ENCODE peak calls at places on chromosomes 11 and 22, in nine cellular contexts. H, Q, W, Z, T, B, R, O and I are unnamed samples.

GRCh38 chr22:41216984-41217383 is 11.9 kb downstream of the L3MBTL2 start:
- DNase-seq in H (no peak), Q (peak), W (no peak), Z (no peak), T (no peak), B (no peak), R (no peak), O (no peak), I (no peak)

GRCh38 chr11:120172054-120172881 is 34.4 kb upstream of the TRIM29 start:
- DNase-seq in H (peak), Q (peak), W (no peak), Z (peak), T (peak), B (peak), R (no peak), O (peak), I (no peak)

GRCh38 chr22:50399751-50400331 is 56.7 kb downstream of the PPP6R2 start:
- DNase-seq in H (peak), Q (no peak), W (no peak), Z (no peak), T (no peak), B (no peak), R (peak), O (peak), I (no peak)

GRCh38 chr11:72067676-72068075 is 12.7 kb downstream of the NUMA1 start:
- DNase-seq in H (no peak), Q (no peak), W (no peak), Z (no peak), T (no peak), B (no peak), R (no peak), O (no peak), I (no peak)

GRCh38 chr11:112369916-112370315 is 109.3 kb upstream of the PLET1 start:
- DNase-seq in H (no peak), Q (no peak), W (no peak), Z (no peak), T (no peak), B (no peak), R (no peak), O (no peak), I (no peak)

GRCh38 chr22:25628494-25628893 is 64.0 kb downstream of the GRK3 start:
- DNase-seq in H (no peak), Q (no peak), W (no peak), Z (no peak), T (no peak), B (no peak), R (no peak), O (no peak), I (no peak)

GRCh38 chr11:92276773-92277172 is 52.2 kb downstream of the FAT3 start:
- DNase-seq in H (no peak), Q (peak), W (no peak), Z (no peak), T (no peak), B (peak), R (no peak), O (no peak), I (no peak)

GRCh38 chr22:24247564-24248344 is 2.9 kb upstream of the GGT5 start:
- DNase-seq in H (peak), Q (peak), W (no peak), Z (peak), T (peak), B (peak), R (peak), O (peak), I (peak)

DNA sequence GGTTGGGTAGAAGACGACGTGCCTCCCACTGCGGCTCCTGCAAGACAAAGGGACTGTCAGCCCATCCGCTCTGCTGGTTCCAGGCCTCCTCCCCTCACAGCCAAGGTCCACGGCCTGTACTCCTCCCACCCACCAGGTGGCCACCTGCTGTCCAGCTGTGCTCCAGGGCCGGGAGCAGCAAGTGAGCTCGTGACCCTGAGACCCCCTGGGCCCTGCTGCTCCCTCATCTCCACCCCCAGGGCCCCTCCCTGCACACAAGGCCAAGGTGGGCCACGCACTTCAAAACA is 27.4 kb downstream of the TSPAN4 start:
- DNase-seq in H (no peak), Q (no peak), W (no peak), Z (no peak), T (no peak), B (no peak), R (no peak), O (peak), I (no peak)
- TF ChIP-seq CTCF in H (no peak), Q (no peak), W (no peak), Z (no peak), T (no peak), B (no peak), R (no peak), O (no peak), I (peak)

GRCh38 chr11:1460994-1461805 is 25.4 kb downstream of the MOB2 start:
- DNase-seq in H (no peak), Q (peak), W (no peak), Z (no peak), T (no peak), B (no peak), R (no peak), O (no peak), I (no peak)
- H3K4me3 ChIP-seq in H (no peak), Q (peak), W (peak), Z (no peak), T (peak), B (peak), R (no peak), O (no peak), I (no peak)

GRCh38 chr11:85180528-85180927 is 446.6 kb downstream of the DLG2 start:
- DNase-seq in H (no peak), Q (peak), W (no peak), Z (no peak), T (no peak), B (no peak), R (no peak), O (no peak), I (no peak)

GRCh38 chr11:85187992-85188391 is 439.2 kb downstream of the DLG2 start:
- DNase-seq in H (no peak), Q (no peak), W (no peak), Z (no peak), T (no peak), B (no peak), R (no peak), O (no peak), I (no peak)

GRCh38 chr11:85182437-85183109 is 444.6 kb downstream of the DLG2 start:
- DNase-seq in H (no peak), Q (peak), W (no peak), Z (no peak), T (no peak), B (no peak), R (no peak), O (no peak), I (peak)
- TF ChIP-seq CTCF in H (peak), Q (peak), W (no peak), Z (no peak), T (peak), B (peak), R (no peak), O (no peak), I (peak)

DNA sequence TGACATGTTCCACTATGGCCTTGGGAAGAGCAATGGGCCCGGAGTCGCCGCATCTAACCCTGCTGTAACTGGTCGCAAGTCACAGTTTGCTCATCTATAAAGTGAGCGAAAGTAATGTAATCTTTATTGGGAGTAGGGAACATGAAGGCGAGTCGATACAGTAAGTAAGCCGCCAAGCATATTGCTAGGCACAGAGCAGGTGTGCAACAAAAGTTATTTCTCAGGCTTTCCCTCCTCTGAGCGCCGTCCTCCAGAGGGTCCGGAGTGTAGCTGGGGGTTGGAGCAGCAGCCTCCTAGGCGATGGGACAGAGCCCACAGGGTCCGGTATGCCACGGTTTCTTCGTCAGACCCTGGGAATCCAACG is 343 bp upstream of the SPON1 start:
- DNase-seq in H (no peak), Q (no peak), W (no peak), Z (no peak), T (no peak), B (no peak), R (peak), O (no peak), I (no peak)
- H3K4me3 ChIP-seq in H (peak), Q (peak), W (no peak), Z (peak), T (peak), B (peak), R (peak), O (no peak), I (peak)